ENCODE peak calls at places on chromosomes 12 and 14, in six cellular contexts. N is LoVo; R is AG10803; V is NCI-H2081; Z is activated T-cell treated with anti-CD3 and anti-CD28 coated beads, Interleukin-2, amount 50 U/mL, for 72 hours; G is posterior cingulate gyrus. B is an unnamed sample.

GRCh38 chr12:78864483-78865296 is at the start of gene SYT1:
- DNase-seq in N (no peak), R (peak), V (peak), G (peak), Z (no peak), B (no peak)

GRCh38 chr12:6235906-6236640 is 35.9 kb downstream of the CD9 start:
- DNase-seq in G (no peak), R (no peak), N (no peak), V (no peak), Z (no peak), B (no peak)

GRCh38 chr12:109741970-109742372 is 28.3 kb downstream of the FAM222A start:
- DNase-seq in V (no peak), N (no peak), R (no peak), G (no peak), Z (no peak), B (no peak)

GRCh38 chr14:90632451-90632850 is 183.8 kb downstream of the TTC7B start:
- DNase-seq in R (no peak), Z (no peak), N (no peak), V (no peak), G (no peak), B (no peak)

GRCh38 chr12:42483534-42483857 is 106.0 kb downstream of the PRICKLE1 start:
- DNase-seq in Z (peak), R (no peak), N (no peak), G (no peak), V (no peak), B (no peak)

GRCh38 chr12:31603546-31604009 is 12.6 kb upstream of the DENND5B start:
- DNase-seq in Z (no peak), N (no peak), V (no peak), G (no peak), R (no peak), B (no peak)

GRCh38 chr12:22899184-22899583 is 274.2 kb downstream of the ETNK1 start:
- DNase-seq in N (no peak), V (no peak), G (no peak), Z (no peak), R (no peak), B (no peak)

GRCh38 chr12:5796171-5797091 is 148.6 kb downstream of the ANO2 start:
- DNase-seq in Z (peak), V (no peak), N (no peak), G (no peak), R (peak), B (no peak)

GRCh38 chr12:3229577-3229976 is 152.4 kb downstream of the TSPAN9 start:
- DNase-seq in G (no peak), R (no peak), V (no peak), Z (no peak), N (no peak), B (no peak)

GRCh38 chr12:100024974-100025555 is 40.3 kb upstream of the ANKS1B start:
- DNase-seq in V (no peak), N (no peak), G (no peak), Z (no peak), R (no peak), B (no peak)

GRCh38 chr12:12779529-12779928 is 5.9 kb upstream of the APOLD1 start:
- DNase-seq in G (no peak), Z (no peak), R (peak), N (peak), V (peak), B (peak)

GRCh38 chr12:66269757-66270383 is 32.4 kb upstream of the HELB start:
- DNase-seq in N (peak), Z (peak), R (peak), V (peak), G (no peak), B (peak)

GRCh38 chr14:101564819-101565698 is 3.8 kb downstream of the DIO3 start:
- DNase-seq in G (peak), N (no peak), V (no peak), Z (no peak), R (no peak), B (no peak)

GRCh38 chr12:108104657-108105056 is 24.4 kb upstream of the WSCD2 start:
- DNase-seq in R (no peak), Z (no peak), G (no peak), N (no peak), V (no peak), B (no peak)

GRCh38 chr12:94561943-94562411 is 88.4 kb downstream of the TMCC3 start:
- DNase-seq in R (no peak), N (no peak), G (peak), V (no peak), Z (no peak), B (peak)

GRCh38 chr12:96213869-96214268 is 19.7 kb downstream of the ELK3 start:
- DNase-seq in Z (no peak), R (no peak), G (no peak), N (no peak), V (no peak), B (no peak)

GRCh38 chr14:99757331-99758070 is 35.7 kb upstream of the EML1 start:
- DNase-seq in Z (peak), N (peak), V (no peak), R (peak), G (no peak), B (no peak)

GRCh38 chr12:105713901-105714300 is 383.4 kb downstream of the C12orf75 start:
- DNase-seq in Z (no peak), N (no peak), G (no peak), V (no peak), R (no peak), B (no peak)

GRCh38 chr14:42654707-42655106 is 1048.0 kb downstream of the LRFN5 start:
- DNase-seq in R (no peak), N (no peak), V (no peak), Z (no peak), G (no peak), B (no peak)

GRCh38 chr14:59425322-59425945 is 39.7 kb downstream of the GPR135 start:
- DNase-seq in G (no peak), Z (no peak), V (no peak), R (peak), N (no peak), B (no peak)

GRCh38 chr14:75069811-75070145 is 337 bp downstream of the ZC2HC1C start:
- DNase-seq in N (peak), V (peak), Z (no peak), R (no peak), G (no peak), B (no peak)

GRCh38 chr14:98949506-98950135 is 322.4 kb downstream of the BCL11B start:
- DNase-seq in G (no peak), Z (no peak), N (no peak), R (no peak), V (no peak), B (no peak)

GRCh38 chr14:36346052-36346451 is 25.6 kb upstream of the MBIP start:
- DNase-seq in R (no peak), Z (no peak), N (no peak), V (peak), G (no peak), B (no peak)

GRCh38 chr12:124567673-124568373 is 411 bp upstream of the NCOR2 start:
- DNase-seq in V (peak), G (peak), N (peak), Z (peak), R (peak), B (peak)

GRCh38 chr12:57027805-57028153 is 11.4 kb upstream of the TAC3 start:
- DNase-seq in N (no peak), G (no peak), R (no peak), V (no peak), Z (no peak), B (no peak)

GRCh38 chr12:123389560-123390351 is 5.8 kb downstream of the KMT5A start:
- DNase-seq in V (no peak), Z (peak), G (no peak), R (no peak), N (peak), B (peak)

GRCh38 chr14:101854366-101854765 is 92.9 kb downstream of the PPP2R5C start:
- DNase-seq in G (no peak), Z (no peak), V (no peak), N (no peak), R (no peak), B (no peak)

GRCh38 chr12:24561411-24561871 is 387.5 kb downstream of the BCAT1 start:
- DNase-seq in N (no peak), R (peak), Z (no peak), G (no peak), V (no peak), B (no peak)

GRCh38 chr14:39683711-39684110 is 251.5 kb upstream of the FBXO33 start:
- DNase-seq in V (no peak), R (no peak), Z (no peak), N (no peak), G (no peak), B (no peak)

GRCh38 chr14:69571449-69571878 is 3.2 kb downstream of the CCDC177 start:
- DNase-seq in G (no peak), N (no peak), R (no peak), Z (no peak), V (no peak), B (no peak)

GRCh38 chr12:75738486-75738885 is 227.1 kb upstream of the KRR1 start:
- DNase-seq in Z (peak), V (no peak), N (no peak), G (no peak), R (no peak), B (no peak)

GRCh38 chr12:3520168-3520567 is 29.2 kb downstream of the PRMT8 start:
- DNase-seq in R (no peak), N (peak), V (peak), Z (no peak), G (no peak), B (peak)

B was measured in LNCaP clone FGC.